ENCODE peak calls at places on chromosomes 5 and 9, in five cellular contexts. S, T, H, I and P are unnamed samples.
A peak's percentile ranks its signal among the peaks of the same experiment; 100 is the strongest.

GRCh38 chr5:168005093-168005492 is 286.4 kb upstream of the WWC1 start:
- DNase-seq in S (no peak), T (no peak), H (no peak), I (no peak), P (peak; percentile 56)

GRCh38 chr9:15606667-15607472 is 54.0 kb downstream of the CCDC171 start:
- DNase-seq in S (no peak), T (peak; percentile 63), H (peak; percentile 66), I (peak; percentile 39), P (peak; percentile 45)

GRCh38 chr5:108747111-108748009 is at the start of gene FER:
- DNase-seq in S (no peak), T (peak; percentile 93), H (peak; percentile 92), I (peak; percentile 23), P (peak; percentile 98)

GRCh38 chr5:126864042-126864688 is 87.2 kb downstream of the LMNB1 start:
- DNase-seq in S (no peak), T (no peak), H (no peak), I (no peak), P (no peak)

GRCh38 chr9:128689293-128689770 is 310 bp downstream of the SET start:
- DNase-seq in S (peak; percentile 70), T (no peak), H (peak; percentile 28), I (no peak), P (no peak)

GRCh38 chr9:124739360-124739759 is 31.8 kb downstream of the NR6A1 start:
- DNase-seq in S (no peak), T (no peak), H (no peak), I (no peak), P (no peak)

GRCh38 chr9:104301770-104302169 is 202.3 kb upstream of the OR13F1 start:
- DNase-seq in S (no peak), T (no peak), H (no peak), I (no peak), P (no peak)

GRCh38 chr5:150630016-150630415 is 10.4 kb upstream of the SYNPO start:
- DNase-seq in S (no peak), T (no peak), H (no peak), I (no peak), P (no peak)

GRCh38 chr5:153372433-153373167 is 117.9 kb upstream of the GRIA1 start:
- DNase-seq in S (no peak), T (no peak), H (no peak), I (no peak), P (peak; percentile 7)

GRCh38 chr9:107784235-107784958 is 294.8 kb upstream of the KLF4 start:
- DNase-seq in S (no peak), T (peak; percentile 90), H (peak; percentile 92), I (no peak), P (peak; percentile 12)

GRCh38 chr9:114894206-114894605 is 36.2 kb downstream of the TNFSF8 start:
- DNase-seq in S (no peak), T (peak; percentile 58), H (no peak), I (no peak), P (no peak)

GRCh38 chr5:4947106-4947505 is 193.0 kb upstream of the ADAMTS16 start:
- DNase-seq in S (no peak), T (no peak), H (no peak), I (no peak), P (no peak)
- H3K4me3 ChIP-seq in S (no peak overlapping the region), T (no peak overlapping the region), H (no peak overlapping the region), I (no peak overlapping the region), P (no peak overlapping the region)

GRCh38 chr9:93996863-93997262 is 41.7 kb upstream of the BARX1 start:
- DNase-seq in S (no peak), T (no peak), H (no peak), I (no peak), P (peak; percentile 23)
- TF ChIP-seq CTCF in S (no peak), T (peak; percentile 4), H (no peak), I (no peak), P (peak; percentile 29)

GRCh38 chr9:132424857-132425702 is 15.1 kb downstream of the CFAP77 start:
- DNase-seq in S (no peak), T (no peak), H (no peak), I (no peak), P (no peak)
- H3K4me3 ChIP-seq in S (no peak overlapping the region), T (no peak overlapping the region), H (no peak overlapping the region), I (no peak overlapping the region), P (no peak overlapping the region)

DNA sequence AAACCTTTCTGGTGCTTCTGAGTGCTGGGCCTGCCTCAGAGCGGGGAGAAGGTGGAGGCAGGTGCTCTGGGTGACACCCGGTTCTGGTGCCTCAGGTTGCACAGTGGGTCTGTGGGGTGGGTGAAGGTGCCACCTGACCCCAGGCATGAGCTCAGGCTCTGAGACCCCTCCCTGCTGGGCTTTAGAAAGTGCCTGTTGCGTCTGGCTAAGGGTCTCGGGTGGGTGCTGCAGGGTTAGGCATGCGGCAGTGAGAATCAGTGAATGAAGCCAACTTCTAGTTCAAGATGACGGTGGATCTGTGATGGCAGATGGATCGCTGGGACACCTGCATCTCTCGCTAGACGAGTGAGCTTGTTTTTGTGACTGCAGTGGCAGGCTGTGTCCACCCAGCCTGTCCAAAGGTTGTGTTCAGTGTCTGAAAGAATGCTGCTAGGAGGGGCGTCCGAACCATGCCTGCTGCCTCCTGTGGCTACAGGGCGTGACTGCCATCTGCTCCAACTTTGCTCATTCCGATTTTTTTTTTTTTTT is 5.0 kb downstream of the SQSTM1 start:
- DNase-seq in S (no peak), T (no peak), H (peak; percentile 36), I (no peak), P (no peak)
- TF ChIP-seq CTCF in S (no peak), T (no peak), H (no peak), I (no peak), P (no peak)

GRCh38 chr9:116629700-116630099 is 57.4 kb upstream of the TRIM32 start:
- DNase-seq in S (no peak), T (no peak), H (no peak), I (peak; percentile 53), P (no peak)

GRCh38 chr9:116633444-116633843 is 53.7 kb upstream of the TRIM32 start:
- DNase-seq in S (no peak), T (peak; percentile 70), H (no peak), I (no peak), P (no peak)

GRCh38 chr9:116628706-116629105 is 58.4 kb upstream of the TRIM32 start:
- DNase-seq in S (no peak), T (peak; percentile 32), H (no peak), I (peak; percentile 44), P (no peak)

GRCh38 chr9:116635908-116636307 is 51.2 kb upstream of the TRIM32 start:
- DNase-seq in S (no peak), T (no peak), H (no peak), I (no peak), P (no peak)

DNA sequence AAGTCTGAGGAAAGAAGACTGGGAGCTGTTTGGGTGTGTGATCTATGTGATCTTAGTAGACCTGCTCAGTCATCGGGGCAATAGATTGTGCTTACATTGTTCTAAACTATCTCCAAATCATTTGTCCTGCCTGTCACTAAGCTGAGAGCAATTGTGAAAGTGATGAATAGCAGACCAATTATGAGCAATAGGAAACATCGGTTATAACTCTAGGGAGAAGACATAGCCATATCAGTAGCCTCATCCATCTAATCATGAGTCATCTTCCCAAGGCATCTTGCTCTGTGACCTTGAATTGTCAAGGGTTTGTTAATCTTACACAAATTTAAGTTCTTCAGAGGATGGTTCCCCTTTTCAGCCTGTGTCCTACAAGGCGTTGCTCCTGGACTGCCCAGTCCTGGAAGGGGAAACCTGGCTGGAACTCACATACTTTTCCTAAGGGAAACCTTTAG is 54.1 kb upstream of the TRIM32 start:
- DNase-seq in S (no peak), T (peak; percentile 66), H (peak; percentile 93), I (peak; percentile 46), P (no peak)
- H3K4me3 ChIP-seq in S (no peak overlapping the region), T (no peak overlapping the region), H (no peak overlapping the region), I (no peak overlapping the region), P (no peak overlapping the region)

GRCh38 chr5:170143710-170144109 is 38.0 kb downstream of the FOXI1 start:
- DNase-seq in S (no peak), T (no peak), H (no peak), I (no peak), P (no peak)
- TF ChIP-seq CTCF in S (no peak), T (no peak), H (no peak), I (no peak), P (no peak)

GRCh38 chr5:160185954-160186353 is 43.4 kb upstream of the FABP6 start:
- DNase-seq in S (no peak), T (no peak), H (no peak), I (no peak), P (no peak)

GRCh38 chr5:160186480-160186879 is 42.8 kb upstream of the FABP6 start:
- DNase-seq in S (no peak), T (no peak), H (no peak), I (no peak), P (no peak)

GRCh38 chr5:160188968-160189319 is 40.4 kb upstream of the FABP6 start:
- DNase-seq in S (no peak), T (no peak), H (no peak), I (no peak), P (no peak)

GRCh38 chr5:160187091-160187490 is 42.2 kb upstream of the FABP6 start:
- DNase-seq in S (no peak), T (no peak), H (no peak), I (no peak), P (no peak)

GRCh38 chr5:160188151-160188967 is 40.9 kb upstream of the FABP6 start:
- DNase-seq in S (peak; percentile 49), T (peak; percentile 69), H (peak; percentile 96), I (peak; percentile 85), P (peak; percentile 38)
- H3K4me3 ChIP-seq in S (peak overlapping the region; percentile 46), T (peak overlapping the region; percentile 40), H (peak overlapping the region; percentile 59), I (peak overlapping the region; percentile 31), P (peak overlapping the region; percentile 36)

GRCh38 chr5:145825751-145826180 is 9.4 kb downstream of the PRELID2 start:
- DNase-seq in S (no peak), T (peak; percentile 82), H (peak; percentile 85), I (peak; percentile 83), P (peak; percentile 56)
- TF ChIP-seq CTCF in S (peak; percentile 79), T (peak; percentile 70), H (peak; percentile 75), I (peak; percentile 87), P (peak; percentile 61)

GRCh38 chr5:73450041-73450598 is 1.5 kb upstream of the FOXD1 start:
- DNase-seq in S (no peak), T (no peak), H (no peak), I (no peak), P (no peak)

GRCh38 chr5:73452215-73452614 is 3.6 kb upstream of the FOXD1 start:
- DNase-seq in S (no peak), T (no peak), H (no peak), I (no peak), P (no peak)

GRCh38 chr5:73448451-73449136 is at the start of gene FOXD1:
- DNase-seq in S (no peak), T (peak; percentile 89), H (peak; percentile 94), I (peak; percentile 83), P (peak; percentile 63)

GRCh38 chr5:73451218-73452130 is 2.9 kb upstream of the FOXD1 start:
- DNase-seq in S (no peak), T (peak; percentile 55), H (peak; percentile 56), I (peak; percentile 71), P (no peak)

GRCh38 chr5:73450672-73451217 is 2.2 kb upstream of the FOXD1 start:
- DNase-seq in S (no peak), T (peak; percentile 44), H (no peak), I (peak; percentile 8), P (no peak)
- H3K4me3 ChIP-seq in S (no peak overlapping the region), T (peak overlapping the region; percentile 11), H (peak overlapping the region; percentile 48), I (peak overlapping the region; percentile 38), P (no peak overlapping the region)

GRCh38 chr5:31768784-31769183 is 129.9 kb downstream of the PDZD2 start:
- DNase-seq in S (no peak), T (no peak), H (no peak), I (no peak), P (no peak)
- TF ChIP-seq CTCF in S (no peak), T (no peak), H (no peak), I (no peak), P (no peak)